ENCODE peak calls at places on chromosomes 5 and 9, in six cellular contexts. U is esophagus squamous epithelium, O is sigmoid colon, Z is spleen, H is esophagus muscularis mucosa, V is IMR-90. I is an unnamed sample.

GRCh38 chr5:29697786-29698414 is 1495.6 kb upstream of the CDH6 start:
- DNase-seq in H (no peak), Z (no peak), O (no peak), U (no peak), V (no peak), I (no peak)

GRCh38 chr9:134231330-134231745 is 67.0 kb upstream of the RNU6ATAC start:
- DNase-seq in O (peak), H (no peak), U (no peak), Z (no peak), V (no peak), I (no peak)

GRCh38 chr5:7857361-7857760 is 6.4 kb upstream of the CFAP90 start:
- DNase-seq in Z (no peak), H (peak), U (no peak), O (no peak), V (no peak), I (no peak)

GRCh38 chr5:176741566-176742211 is 68.7 kb upstream of the UNC5A start:
- DNase-seq in O (peak), U (no peak), H (peak), Z (peak), V (no peak), I (no peak)

GRCh38 chr9:116451500-116451899 is 235.6 kb upstream of the TRIM32 start:
- DNase-seq in Z (no peak), O (no peak), V (no peak), U (no peak), H (no peak), I (no peak)

GRCh38 chr5:125461641-125462072 is 715.2 kb upstream of the ZNF608 start:
- DNase-seq in U (no peak), V (no peak), H (no peak), O (no peak), Z (no peak), I (no peak)

GRCh38 chr9:17744786-17745185 is 165.9 kb downstream of the SH3GL2 start:
- DNase-seq in V (peak), H (no peak), O (no peak), Z (no peak), U (no peak), I (no peak)

GRCh38 chr9:91863469-91863868 is 86.6 kb downstream of the ROR2 start:
- DNase-seq in U (no peak), V (no peak), O (no peak), H (no peak), Z (no peak), I (no peak)

GRCh38 chr9:107976767-107977166 is 487.2 kb upstream of the KLF4 start:
- DNase-seq in O (peak), V (no peak), U (peak), H (no peak), Z (peak), I (peak)

GRCh38 chr9:108511200-108511756 is 344.5 kb downstream of the ACTL7B start:
- DNase-seq in O (no peak), Z (no peak), U (no peak), H (no peak), V (peak), I (no peak)

GRCh38 chr9:134451700-134452458 is 125.6 kb downstream of the RXRA start:
- DNase-seq in O (no peak), H (no peak), Z (no peak), U (no peak), V (no peak), I (no peak)

GRCh38 chr5:149550608-149551226 is 522 bp downstream of the CSNK1A1 start:
- DNase-seq in Z (no peak), H (no peak), U (no peak), V (no peak), O (peak), I (no peak)

GRCh38 chr9:133953976-133954709 is 38.0 kb downstream of the VAV2 start:
- DNase-seq in H (no peak), V (no peak), Z (peak), O (no peak), U (no peak), I (no peak)

GRCh38 chr9:12684923-12685468 is 8.2 kb upstream of the TYRP1 start:
- DNase-seq in H (no peak), U (no peak), Z (no peak), O (no peak), V (peak), I (no peak)

GRCh38 chr9:122468735-122469134 is 9.0 kb downstream of the OR1J1 start:
- DNase-seq in O (no peak), U (no peak), Z (no peak), V (peak), H (no peak), I (no peak)

GRCh38 chr5:158695595-158696330 is 404.0 kb downstream of the EBF1 start:
- DNase-seq in O (peak), H (peak), Z (peak), U (no peak), V (peak), I (peak)

GRCh38 chr9:124015091-124015660 is 3.6 kb downstream of the LHX2 start:
- DNase-seq in V (no peak), O (no peak), Z (peak), H (no peak), U (no peak), I (no peak)

GRCh38 chr5:64838803-64839202 is 70.1 kb downstream of the CWC27 start:
- DNase-seq in Z (no peak), U (no peak), O (no peak), V (no peak), H (no peak), I (no peak)

GRCh38 chr9:137682431-137682991 is 63.7 kb downstream of the EHMT1 start:
- DNase-seq in H (no peak), O (no peak), V (no peak), Z (peak), U (no peak), I (no peak)

GRCh38 chr5:96067902-96068614 is 106.4 kb upstream of the ELL2 start:
- DNase-seq in O (no peak), U (no peak), H (no peak), Z (no peak), V (peak), I (no peak)

GRCh38 chr9:113395000-113395861 is 5.9 kb downstream of the ALAD start:
- DNase-seq in V (no peak), Z (no peak), U (no peak), O (peak), H (no peak), I (no peak)
- TF ChIP-seq CTCF in V (no peak), Z (no peak), U (no peak), O (no peak), H (no peak), I (no peak)

DNA sequence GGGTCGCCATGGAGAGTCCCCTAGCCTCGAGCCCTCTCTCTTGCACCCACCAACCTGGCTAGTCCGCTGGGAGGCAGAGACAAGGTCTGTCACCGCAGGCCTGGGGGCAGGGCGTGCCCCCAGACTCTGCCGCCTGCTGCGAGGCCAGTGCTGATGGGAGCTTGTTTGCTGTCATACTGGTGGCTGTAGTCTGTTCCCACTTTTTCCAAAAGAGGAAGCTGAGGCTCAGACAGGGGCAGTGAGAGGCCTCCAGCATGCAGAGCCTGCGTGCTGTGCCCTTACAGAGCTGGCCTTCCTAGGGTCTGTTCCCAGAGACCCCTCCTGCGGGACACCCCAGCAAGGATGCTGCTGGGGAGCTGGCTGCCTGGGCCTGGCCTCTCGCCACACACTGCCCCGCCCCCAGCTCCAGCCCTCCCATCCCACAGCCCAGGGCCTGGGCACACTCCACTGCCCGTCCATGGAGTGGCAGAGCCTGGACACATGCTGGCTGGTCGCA is 21.0 kb upstream of the SUSD3 start:
- DNase-seq in O (no peak), H (no peak), Z (peak), V (no peak), U (no peak), I (no peak)
- TF ChIP-seq POLR2A in O (no peak), H (no peak), Z (no peak), V (no peak), U (no peak), I (no peak)

GRCh38 chr5:143338658-143339366 is 64.7 kb downstream of the NR3C1 start:
- DNase-seq in V (peak), Z (no peak), O (no peak), H (no peak), U (no peak), I (no peak)

GRCh38 chr5:143334903-143335302 is 68.6 kb downstream of the NR3C1 start:
- DNase-seq in H (no peak), Z (no peak), U (no peak), O (no peak), V (no peak), I (no peak)

GRCh38 chr5:143337946-143338345 is 65.5 kb downstream of the NR3C1 start:
- DNase-seq in U (no peak), Z (no peak), O (no peak), H (no peak), V (peak), I (no peak)

GRCh38 chr5:143331956-143332355 is 71.5 kb downstream of the NR3C1 start:
- DNase-seq in U (no peak), H (no peak), Z (no peak), O (no peak), V (no peak), I (no peak)

DNA sequence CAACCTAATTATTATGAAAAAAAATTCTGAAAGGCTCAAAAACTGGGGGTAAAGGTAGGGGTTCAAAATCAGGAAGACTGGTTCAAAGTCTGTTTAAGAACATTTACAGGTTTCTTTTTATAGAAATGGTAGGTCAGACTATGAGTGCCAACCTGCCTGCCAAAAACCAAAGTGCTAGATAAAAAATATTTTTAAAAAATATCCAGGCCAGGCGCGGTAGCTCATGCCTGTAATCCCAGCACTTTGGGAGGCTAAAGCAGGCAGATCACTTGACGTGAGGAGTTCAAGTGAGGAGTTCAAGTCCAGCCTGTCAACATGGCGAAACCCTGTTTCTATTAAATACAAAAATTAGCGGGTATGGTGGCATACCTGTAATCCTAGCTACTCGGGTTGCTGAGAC is 67.0 kb downstream of the NR3C1 start:
- DNase-seq in U (no peak), V (no peak), O (no peak), H (no peak), Z (no peak), I (no peak)
- H3K27ac ChIP-seq in U (no peak), V (no peak), O (no peak), H (peak), Z (no peak), I (no peak)

GRCh38 chr9:129720181-129720864 is 32.5 kb downstream of the PTGES start:
- DNase-seq in O (no peak), H (no peak), U (no peak), V (no peak), Z (no peak), I (no peak)
- TF ChIP-seq CTCF in O (no peak), H (no peak), U (no peak), V (peak), Z (no peak), I (no peak)

GRCh38 chr5:76542236-76542635 is 81.0 kb downstream of the F2RL2 start:
- DNase-seq in V (no peak), Z (no peak), O (no peak), U (no peak), H (no peak), I (no peak)

GRCh38 chr5:76546497-76547102 is 76.6 kb downstream of the F2RL2 start:
- DNase-seq in V (no peak), H (no peak), U (no peak), Z (no peak), O (no peak), I (no peak)

GRCh38 chr5:76544268-76544926 is 78.8 kb downstream of the F2RL2 start:
- DNase-seq in H (no peak), U (no peak), O (no peak), Z (no peak), V (peak), I (no peak)

GRCh38 chr5:76545184-76545583 is 78.0 kb downstream of the F2RL2 start:
- DNase-seq in U (no peak), V (no peak), Z (no peak), H (no peak), O (no peak), I (no peak)

DNA sequence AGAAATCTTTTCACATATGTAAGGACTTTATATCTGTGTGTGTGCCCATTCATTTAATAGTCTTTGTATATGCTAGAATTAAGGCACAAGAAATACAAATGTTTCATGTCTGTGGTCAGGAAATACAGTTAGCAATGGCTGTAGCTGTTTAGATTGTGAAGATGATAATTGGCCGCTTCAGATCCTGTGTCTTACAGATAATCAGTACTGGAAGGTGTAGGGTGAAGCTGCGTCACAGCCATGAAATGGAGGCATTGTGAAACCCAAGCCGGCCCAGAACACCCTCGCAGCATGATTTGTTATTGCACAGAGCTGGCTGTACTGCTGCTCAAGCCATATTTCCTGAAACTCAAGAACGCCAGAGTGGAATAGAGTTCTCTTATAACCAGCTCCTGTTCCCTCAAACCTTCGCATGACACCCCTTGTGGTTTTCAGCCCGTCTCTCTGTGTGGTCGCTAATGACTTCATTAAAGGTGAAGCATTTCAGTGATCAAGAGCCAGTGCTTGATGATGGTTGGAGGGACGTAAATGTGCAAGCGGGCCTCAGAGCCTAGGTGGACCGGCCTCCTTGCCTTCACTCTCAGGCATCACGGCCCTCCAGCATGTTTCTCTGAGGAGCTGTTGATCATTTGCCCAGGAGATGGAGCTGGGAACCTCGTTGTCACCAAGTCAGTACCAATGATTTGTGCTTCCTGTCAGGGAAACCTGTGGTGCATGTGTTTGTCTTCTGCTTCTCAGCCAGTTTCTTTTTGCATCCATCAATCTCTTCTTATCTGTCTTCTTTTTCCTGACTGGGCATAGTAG is 80.1 kb downstream of the F2RL2 start:
- DNase-seq in Z (peak), H (no peak), O (no peak), V (peak), U (no peak), I (no peak)
- TF ChIP-seq POLR2A in Z (no peak), H (no peak), O (no peak), V (no peak), U (no peak), I (no peak)

GRCh38 chr5:119355636-119356383 is at the start of gene TNFAIP8:
- DNase-seq in U (peak), O (peak), V (peak), H (no peak), Z (peak), I (peak)
- H3K27ac ChIP-seq in U (peak), O (peak), V (peak), H (peak), Z (peak), I (peak)

GRCh38 chr5:59575648-59576290 is 317.8 kb downstream of the PDE4D start:
- DNase-seq in H (no peak), O (no peak), V (no peak), Z (no peak), U (no peak), I (no peak)

GRCh38 chr5:59569158-59569557 is 324.4 kb downstream of the PDE4D start:
- DNase-seq in U (no peak), H (no peak), O (no peak), V (no peak), Z (no peak), I (no peak)

GRCh38 chr5:59565551-59565950 is 328.0 kb downstream of the PDE4D start:
- DNase-seq in V (no peak), H (no peak), O (no peak), Z (no peak), U (no peak), I (no peak)

GRCh38 chr5:59569608-59570334 is 323.8 kb downstream of the PDE4D start:
- DNase-seq in O (no peak), H (no peak), Z (no peak), U (no peak), V (no peak), I (no peak)

GRCh38 chr5:59571077-59571476 is 322.4 kb downstream of the PDE4D start:
- DNase-seq in U (no peak), Z (no peak), H (no peak), V (no peak), O (no peak), I (no peak)
- TF ChIP-seq CTCF in U (no peak), Z (no peak), H (no peak), V (no peak), O (no peak), I (no peak)

DNA sequence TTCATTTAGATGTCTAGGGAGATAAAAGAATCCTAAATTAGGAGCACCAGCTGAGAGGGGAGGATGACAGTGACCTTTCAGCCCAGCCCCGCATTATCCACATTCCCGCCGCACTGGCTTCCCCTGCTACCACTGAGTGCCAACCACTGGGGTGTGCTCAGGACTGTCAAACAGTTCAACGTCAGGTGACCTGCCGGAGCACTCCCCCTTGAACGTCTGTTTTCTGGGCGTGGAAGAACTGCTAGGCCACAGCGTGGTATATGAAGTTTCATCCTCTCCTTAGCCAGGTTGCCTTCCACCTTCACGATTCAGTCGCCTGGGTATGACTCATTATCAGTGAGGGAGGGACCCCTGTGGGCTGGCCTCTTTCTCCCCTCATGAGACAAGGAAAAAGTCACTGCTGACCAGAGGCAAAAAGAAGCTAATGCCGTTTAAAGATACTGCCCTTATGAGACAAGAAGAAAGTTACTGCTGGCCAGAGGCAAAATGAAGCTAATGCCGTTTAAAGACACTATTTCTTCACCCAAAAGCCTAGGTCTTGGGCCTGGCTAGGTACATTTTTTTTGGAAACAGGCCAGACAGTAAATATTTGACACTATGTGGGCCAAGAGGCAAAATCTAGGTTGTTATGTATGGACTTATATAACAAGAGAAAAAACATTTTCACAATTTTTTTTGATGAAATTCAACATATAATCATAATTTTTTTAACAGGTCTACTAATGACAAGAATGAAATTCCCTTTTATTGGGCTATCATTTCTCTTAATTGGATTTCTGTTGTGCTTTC is 4.6 kb downstream of the NMRK1 start:
- DNase-seq in O (no peak), U (no peak), Z (no peak), H (no peak), V (no peak), I (no peak)
- TF ChIP-seq POLR2A in O (no peak), U (no peak), Z (no peak), H (no peak), V (no peak), I (no peak)

DNA sequence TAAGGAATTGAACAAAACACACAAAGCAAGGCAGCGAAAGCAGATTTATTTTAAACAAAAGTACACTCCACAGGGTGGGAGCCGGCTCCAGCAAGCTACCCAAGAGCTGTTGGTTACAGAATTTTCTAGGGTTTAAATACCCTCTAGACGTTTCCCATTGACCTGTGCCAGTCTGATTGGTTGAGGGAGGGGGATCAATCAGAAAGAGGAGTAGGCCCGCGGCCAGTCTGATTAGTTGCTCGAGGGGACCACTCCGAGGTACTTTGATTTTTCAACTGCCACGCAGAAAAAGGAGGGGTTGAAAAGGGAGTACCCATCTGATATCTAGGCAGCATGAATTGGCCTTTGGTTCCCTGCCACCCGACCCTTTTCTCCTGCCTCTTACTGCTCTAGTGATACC is 998 bp downstream of the SRP19 start:
- DNase-seq in U (no peak), V (no peak), Z (no peak), H (no peak), O (no peak), I (no peak)
- H3K27ac ChIP-seq in U (peak), V (no peak), Z (no peak), H (peak), O (peak), I (peak)

I was measured in uterus.